ENCODE peak calls at places on chromosomes 7 and 10, in seven cellular contexts. K, E, Z, T, M, W and V are unnamed samples.

GRCh38 chr7:27182285-27182827 is 2.7 kb downstream of the HOXA11 start:
- DNase-seq in W (peak), M (no peak), T (no peak), E (no peak), K (no peak), Z (no peak), V (no peak)

GRCh38 chr7:74483402-74484336 is 30.0 kb downstream of the GTF2IRD1 start:
- DNase-seq in W (peak), Z (no peak), E (no peak), K (no peak), T (no peak), M (no peak), V (peak)

GRCh38 chr7:106270122-106270977 is 14.4 kb downstream of the NAMPT start:
- DNase-seq in W (no peak), M (no peak), K (no peak), E (no peak), T (no peak), Z (no peak), V (no peak)

GRCh38 chr7:36951257-36951697 is 227.0 kb upstream of the AOAH start:
- DNase-seq in M (no peak), W (no peak), Z (no peak), T (no peak), K (no peak), E (no peak), V (no peak)

GRCh38 chr7:37385787-37386186 is 62.9 kb downstream of the ELMO1 start:
- DNase-seq in T (no peak), E (no peak), Z (no peak), M (no peak), K (no peak), W (no peak), V (no peak)

GRCh38 chr10:131453772-131454634 is 142.5 kb upstream of the TCERG1L start:
- DNase-seq in Z (peak), T (no peak), W (peak), E (peak), K (peak), M (peak), V (peak)

GRCh38 chr7:135979674-135980660 is 2.8 kb upstream of the MTPN start:
- DNase-seq in K (no peak), T (no peak), Z (no peak), M (no peak), E (no peak), W (peak), V (peak)

GRCh38 chr10:10996966-10997620 is 20.6 kb upstream of the CELF2 start:
- DNase-seq in M (no peak), W (no peak), K (no peak), E (no peak), Z (no peak), T (no peak), V (no peak)

GRCh38 chr7:35720032-35720431 is 25.1 kb upstream of the HERPUD2 start:
- DNase-seq in M (peak), Z (no peak), E (no peak), T (no peak), K (no peak), W (no peak), V (no peak)

GRCh38 chr10:972763-973162 is 15.5 kb upstream of the GTPBP4 start:
- DNase-seq in K (no peak), T (no peak), M (no peak), E (no peak), W (no peak), Z (no peak), V (no peak)

GRCh38 chr7:159197066-159197975 is 52.7 kb upstream of the VIPR2 start:
- DNase-seq in M (no peak), E (peak), Z (no peak), T (peak), K (peak), W (peak), V (no peak)

GRCh38 chr10:96267234-96267705 is 4.1 kb downstream of the BLNK start:
- DNase-seq in T (no peak), M (no peak), W (peak), K (no peak), Z (no peak), E (no peak), V (no peak)

GRCh38 chr7:151075978-151076426 is 4.6 kb downstream of the FASTK start:
- DNase-seq in Z (no peak), K (no peak), T (no peak), W (no peak), M (no peak), E (no peak), V (no peak)

GRCh38 chr10:125084191-125085186 is 75.9 kb downstream of the CTBP2 start:
- DNase-seq in E (no peak), M (no peak), Z (no peak), T (peak), K (no peak), W (peak), V (peak)

GRCh38 chr10:129605986-129606518 is 139.0 kb downstream of the MGMT start:
- DNase-seq in E (no peak), W (no peak), Z (no peak), M (no peak), T (peak), K (no peak), V (no peak)

GRCh38 chr7:15845868-15846267 is 159.4 kb upstream of the MEOX2 start:
- DNase-seq in K (no peak), Z (no peak), E (no peak), M (no peak), T (no peak), W (no peak), V (no peak)

GRCh38 chr7:5591547-5591899 is 167.9 kb upstream of the TNRC18 start:
- DNase-seq in M (peak), K (no peak), Z (no peak), W (peak), T (no peak), E (no peak), V (peak)

GRCh38 chr7:81937091-81937490 is 167.2 kb upstream of the HGF start:
- DNase-seq in T (no peak), M (no peak), E (no peak), K (no peak), W (no peak), Z (no peak), V (peak)

GRCh38 chr7:540579-540978 is 20.9 kb upstream of the PDGFA start:
- DNase-seq in Z (no peak), T (no peak), K (no peak), E (no peak), M (no peak), W (no peak), V (no peak)

GRCh38 chr10:44934416-44935200 is 23.5 kb downstream of the TMEM72 start:
- DNase-seq in Z (no peak), E (no peak), T (no peak), W (peak), K (no peak), M (no peak), V (no peak)

GRCh38 chr10:68133553-68133952 is 24.3 kb downstream of the MYPN start:
- DNase-seq in E (no peak), M (no peak), T (no peak), W (no peak), K (no peak), Z (no peak), V (no peak)

GRCh38 chr7:75624134-75624832 is 114.5 kb downstream of the HIP1 start:
- DNase-seq in W (no peak), M (peak), K (no peak), E (peak), Z (no peak), T (no peak), V (peak)

GRCh38 chr7:117127585-117128168 is 174.4 kb downstream of the ST7 start:
- DNase-seq in T (peak), K (peak), E (no peak), W (peak), M (peak), Z (no peak), V (peak)

GRCh38 chr10:48651293-48651692 is 33.4 kb upstream of the WDFY4 start:
- DNase-seq in Z (no peak), K (no peak), W (no peak), E (no peak), M (no peak), T (peak), V (no peak)

GRCh38 chr7:18386590-18386989 is 109.0 kb upstream of the HDAC9 start:
- DNase-seq in T (no peak), M (no peak), Z (no peak), W (no peak), K (no peak), E (no peak), V (no peak)

GRCh38 chr7:53119514-53119933 is 84.1 kb downstream of the POM121L12 start:
- DNase-seq in K (no peak), M (peak), E (no peak), Z (no peak), T (no peak), W (peak), V (peak)

GRCh38 chr7:158161194-158161593 is 426.4 kb downstream of the PTPRN2 start:
- DNase-seq in E (no peak), M (no peak), K (no peak), W (no peak), Z (no peak), T (no peak), V (no peak)

GRCh38 chr7:147535619-147536200 is 1054.9 kb upstream of the C7orf33 start:
- DNase-seq in E (no peak), T (no peak), W (peak), Z (no peak), M (no peak), K (no peak), V (no peak)

GRCh38 chr7:28623863-28624262 is 211.5 kb downstream of the CREB5 start:
- DNase-seq in Z (no peak), T (peak), W (peak), K (no peak), E (no peak), M (no peak), V (no peak)

GRCh38 chr7:220151-220841 is 27.9 kb downstream of the FAM20C start:
- DNase-seq in W (peak), T (peak), E (no peak), Z (no peak), K (no peak), M (peak), V (peak)

GRCh38 chr10:79320785-79321493 is 26.3 kb upstream of the PPIF start:
- DNase-seq in K (peak), W (peak), M (no peak), T (no peak), E (no peak), Z (no peak), V (peak)